ENCODE peak calls at places on chromosomes 3 and 15, in ten cellular contexts. M, B, I, N, S, F, E, G, W and R are unnamed samples.

GRCh38 chr3:139585820-139586219 is 46.3 kb upstream of the RBP1 start:
- DNase-seq in N (no peak), W (no peak), S (no peak), F (no peak), B (no peak), M (no peak), E (no peak), G (no peak), I (no peak), R (no peak)

GRCh38 chr3:58246148-58247051 is 8.8 kb downstream of the ABHD6 start:
- DNase-seq in S (no peak), B (no peak), M (no peak), W (no peak), G (no peak), I (no peak), N (peak), F (no peak), E (no peak), R (no peak)

GRCh38 chr15:66659384-66659783 is 42.7 kb upstream of the SMAD6 start:
- DNase-seq in B (no peak), F (no peak), G (no peak), N (no peak), M (no peak), S (no peak), W (no peak), E (no peak), I (no peak), R (no peak)

GRCh38 chr3:124281453-124282316 is 289.8 kb upstream of the ROPN1 start:
- DNase-seq in G (peak), I (peak), M (no peak), B (peak), S (no peak), N (no peak), W (no peak), E (no peak), F (no peak), R (no peak)

GRCh38 chr15:78069630-78070029 is 7.9 kb downstream of the TBC1D2B start:
- DNase-seq in I (no peak), M (no peak), E (no peak), W (no peak), N (no peak), S (no peak), F (no peak), B (no peak), G (no peak), R (no peak)

GRCh38 chr3:632571-633170 is 436.1 kb downstream of the CHL1 start:
- DNase-seq in G (peak), E (peak), N (no peak), M (no peak), W (no peak), I (peak), F (no peak), S (no peak), B (peak), R (peak)

GRCh38 chr3:193897288-193897687 is 238.7 kb upstream of the HES1 start:
- DNase-seq in F (peak), S (no peak), B (no peak), G (peak), E (no peak), W (no peak), N (no peak), I (no peak), M (peak), R (no peak)

GRCh38 chr15:36221992-36222391 is 357.4 kb upstream of the CDIN1 start:
- DNase-seq in M (no peak), B (no peak), S (no peak), I (no peak), W (no peak), F (no peak), E (no peak), N (no peak), G (no peak), R (peak)

GRCh38 chr15:80977627-80978036 is 12.0 kb downstream of the MESD start:
- DNase-seq in S (no peak), N (peak), W (peak), E (peak), I (peak), F (peak), G (peak), B (peak), M (peak), R (peak)

GRCh38 chr15:61199681-61200080 is 29.4 kb downstream of the RORA start:
- DNase-seq in M (no peak), W (no peak), I (no peak), S (no peak), E (no peak), G (no peak), N (no peak), F (no peak), B (no peak), R (no peak)

GRCh38 chr3:65793495-65794200 is 245.1 kb downstream of the MAGI1 start:
- DNase-seq in M (no peak), B (no peak), S (no peak), E (no peak), G (no peak), F (no peak), W (no peak), N (no peak), I (no peak), R (no peak)

GRCh38 chr15:45847645-45848044 is 212.8 kb downstream of the SQOR start:
- DNase-seq in W (no peak), G (no peak), S (no peak), B (no peak), F (no peak), I (no peak), M (no peak), E (no peak), N (no peak), R (no peak)

GRCh38 chr15:28942046-28942445 is 56.3 kb downstream of the APBA2 start:
- DNase-seq in B (no peak), G (no peak), N (peak), I (no peak), E (peak), S (peak), M (no peak), W (peak), F (no peak), R (no peak)

GRCh38 chr3:149224736-149225594 is 3.3 kb upstream of the CP start:
- DNase-seq in E (no peak), M (no peak), I (peak), N (no peak), S (no peak), W (no peak), B (peak), F (no peak), G (no peak), R (peak)

GRCh38 chr3:30642715-30643361 is 36.4 kb downstream of the TGFBR2 start:
- DNase-seq in G (no peak), N (no peak), I (no peak), M (no peak), F (no peak), S (no peak), B (no peak), E (no peak), W (no peak), R (no peak)

GRCh38 chr3:142498397-142499180 is 50.8 kb upstream of the XRN1 start:
- DNase-seq in W (no peak), B (no peak), E (no peak), F (no peak), M (no peak), G (no peak), S (no peak), I (no peak), N (no peak), R (no peak)

GRCh38 chr3:193095366-193095765 is 145.7 kb upstream of the PLAAT1 start:
- DNase-seq in W (no peak), I (no peak), M (no peak), B (no peak), S (no peak), F (no peak), E (no peak), G (no peak), N (no peak), R (no peak)

GRCh38 chr3:187016639-187017345 is 86.5 kb downstream of the ST6GAL1 start:
- DNase-seq in F (no peak), W (no peak), I (peak), S (no peak), B (peak), G (no peak), N (no peak), E (no peak), M (no peak), R (no peak)

GRCh38 chr3:41943444-41943843 is 18.5 kb downstream of the ULK4 start:
- DNase-seq in M (no peak), S (no peak), B (no peak), F (no peak), G (no peak), E (no peak), N (no peak), W (no peak), I (no peak), R (no peak)

GRCh38 chr3:135878501-135878900 is 87.0 kb upstream of the PPP2R3A start:
- DNase-seq in N (no peak), F (no peak), G (no peak), S (no peak), M (no peak), W (no peak), I (no peak), E (no peak), B (no peak), R (no peak)

GRCh38 chr3:89300519-89300918 is 193.1 kb downstream of the EPHA3 start:
- DNase-seq in G (no peak), F (no peak), I (no peak), N (no peak), B (no peak), E (no peak), M (no peak), S (no peak), W (no peak), R (no peak)

GRCh38 chr15:74376825-74377581 is 9.6 kb upstream of the CYP11A1 start:
- DNase-seq in E (no peak), G (no peak), S (no peak), N (peak), I (no peak), B (no peak), W (peak), F (no peak), M (no peak), R (no peak)

GRCh38 chr3:122816587-122816986 is 21.7 kb downstream of the SLC49A4 start:
- DNase-seq in W (no peak), I (no peak), N (no peak), S (no peak), B (no peak), M (no peak), F (no peak), E (no peak), G (no peak), R (no peak)

GRCh38 chr3:172204716-172205115 is 165.3 kb downstream of the FNDC3B start:
- DNase-seq in W (no peak), F (no peak), M (no peak), B (no peak), E (no peak), S (no peak), I (no peak), N (no peak), G (no peak), R (no peak)

GRCh38 chr3:149702691-149703426 is 45.0 kb upstream of the WWTR1 start:
- DNase-seq in M (no peak), I (no peak), F (no peak), G (no peak), B (no peak), W (no peak), S (no peak), N (no peak), E (no peak), R (no peak)

GRCh38 chr15:72585659-72586058 is 68.8 kb upstream of the GOLGA6B start:
- DNase-seq in S (no peak), M (no peak), E (no peak), G (no peak), I (peak), W (no peak), F (no peak), B (peak), N (no peak), R (no peak)

GRCh38 chr15:71387825-71388224 is 272.6 kb downstream of the THSD4 start:
- DNase-seq in E (no peak), W (no peak), I (no peak), S (no peak), B (no peak), M (no peak), F (no peak), G (no peak), N (no peak), R (no peak)

GRCh38 chr3:42489937-42490227 is 12.6 kb upstream of the VIPR1 start:
- DNase-seq in F (no peak), G (no peak), N (peak), B (no peak), E (no peak), W (no peak), S (no peak), I (no peak), M (no peak), R (no peak)

GRCh38 chr3:138328341-138328740 is 1.3 kb downstream of the NME9 start:
- DNase-seq in I (no peak), S (no peak), W (no peak), E (no peak), N (no peak), F (no peak), G (no peak), B (peak), M (no peak), R (peak)

GRCh38 chr3:72154391-72155300 is 369.7 kb upstream of the PROK2 start:
- DNase-seq in B (no peak), I (no peak), S (no peak), W (no peak), F (no peak), E (no peak), N (no peak), G (no peak), M (no peak), R (no peak)

GRCh38 chr3:12544652-12545472 is 437 bp downstream of the MKRN2OS start:
- DNase-seq in F (no peak), I (no peak), E (no peak), S (no peak), B (no peak), N (no peak), G (no peak), M (no peak), W (no peak), R (no peak)
- TF ChIP-seq POLR2A in F (no peak), I (no peak), E (no peak), S (no peak), B (no peak), N (no peak), G (no peak), M (no peak), W (no peak), R (no peak)

GRCh38 chr3:180987344-180987743 is 2.2 kb downstream of the DNAJC19 start:
- DNase-seq in F (no peak), B (no peak), M (no peak), I (no peak), N (no peak), W (no peak), S (no peak), G (no peak), E (no peak), R (no peak)

GRCh38 chr3:180990494-180990893 is 958 bp upstream of the DNAJC19 start:
- DNase-seq in M (no peak), F (no peak), I (no peak), G (no peak), S (no peak), W (no peak), B (no peak), N (no peak), E (no peak), R (no peak)

GRCh38 chr3:180989291-180990163 is at the start of gene DNAJC19:
- DNase-seq in W (peak), I (peak), N (peak), B (peak), M (peak), F (peak), E (peak), S (peak), G (peak), R (peak)
- TF ChIP-seq POLR2A in W (peak), I (peak), N (peak), B (peak), M (peak), F (peak), E (peak), S (no peak), G (peak), R (peak)

GRCh38 chr3:48451270-48451669 is 4.7 kb downstream of the ATRIP start:
- DNase-seq in W (no peak), S (no peak), G (no peak), B (no peak), M (no peak), F (no peak), N (no peak), E (no peak), I (no peak), R (no peak)
- TF ChIP-seq POLR2A in W (no peak), S (no peak), G (no peak), B (no peak), M (no peak), F (no peak), N (no peak), E (no peak), I (no peak), R (no peak)

GRCh38 chr15:99452728-99453643 is 112.8 kb upstream of the MEF2A start:
- DNase-seq in E (peak), W (peak), N (peak), S (no peak), M (peak), G (peak), F (peak), B (no peak), I (peak), R (no peak)
- TF ChIP-seq POLR2A in E (no peak), W (no peak), N (no peak), S (no peak), M (no peak), G (no peak), F (no peak), B (no peak), I (peak), R (no peak)

GRCh38 chr15:64158363-64159134 is 4.3 kb downstream of the PPIB start:
- DNase-seq in B (no peak), W (no peak), N (peak), E (no peak), F (no peak), S (peak), I (no peak), G (no peak), M (no peak), R (no peak)
- TF ChIP-seq POLR2A in B (no peak), W (no peak), N (no peak), E (no peak), F (no peak), S (no peak), I (no peak), G (no peak), M (no peak), R (no peak)